ENCODE peak calls at places on chromosome 11, in five cellular contexts. G is NCI-H1436 treated with DMSO at 0.1 percent for 48 hours; K is A673; T is RWPE1; N is stimulated activated CD4-positive, alpha-beta T cell treated with anti-CD3 and anti-CD28 coated beads, TNF-alpha, amount 100 ng/mL, for 48 hours. U is an unnamed sample.

GRCh38 chr11:69471329-69472052 is 10.0 kb upstream of the LINC01488 start:
- DNase-seq in G (no peak), K (no peak), T (no peak), N (no peak), U (no peak)

GRCh38 chr11:75524576-75525432 is 937 bp downstream of the GDPD5 start:
- DNase-seq in G (no peak), K (no peak), T (no peak), N (no peak), U (peak)

GRCh38 chr11:76984741-76985140 is 49.5 kb upstream of the B3GNT6 start:
- DNase-seq in G (no peak), K (no peak), T (peak), N (no peak), U (no peak)

GRCh38 chr11:76424891-76425290 is 19.9 kb upstream of the EMSY start:
- DNase-seq in G (no peak), K (no peak), T (no peak), N (no peak), U (no peak)

GRCh38 chr11:95922099-95922498 is 1.8 kb downstream of the MTMR2 start:
- DNase-seq in G (no peak), K (peak), T (no peak), N (no peak), U (no peak)

GRCh38 chr11:44943118-44943517 is 7.6 kb downstream of the TP53I11 start:
- DNase-seq in G (no peak), K (no peak), T (no peak), N (no peak), U (no peak)

GRCh38 chr11:12692238-12693074 is 18.2 kb downstream of the TEAD1 start:
- DNase-seq in G (no peak), K (peak), T (peak), N (no peak), U (no peak)

GRCh38 chr11:396948-397548 is 3.0 kb downstream of the PKP3 start:
- DNase-seq in G (no peak), K (no peak), T (no peak), N (no peak), U (no peak)

GRCh38 chr11:95149659-95150294 is 60.1 kb downstream of the ENDOD1 start:
- DNase-seq in G (no peak), K (no peak), T (peak), N (no peak), U (no peak)

GRCh38 chr11:119056397-119056999 is 507 bp downstream of the HYOU1 start:
- DNase-seq in G (no peak), K (peak), T (peak), N (peak), U (peak)

GRCh38 chr11:11813288-11813962 is 28.3 kb upstream of the USP47 start:
- DNase-seq in G (no peak), K (no peak), T (peak), N (no peak), U (no peak)

GRCh38 chr11:128559496-128560103 is 27.8 kb downstream of the ETS1 start:
- DNase-seq in G (no peak), K (no peak), T (no peak), N (no peak), U (no peak)

GRCh38 chr11:107916671-107917241 is 11.5 kb upstream of the RAB39A start:
- DNase-seq in G (no peak), K (peak), T (no peak), N (no peak), U (peak)